ENCODE peak calls at places on chromosomes 6 and 20, in nine cellular contexts. J, W, E, L, H, A, F, P and C are unnamed samples. For H3K9me3, the result is how much of the 10 kb centered on the place peaks cover.

GRCh38 chr20:43736588-43737091 is 9.8 kb upstream of the GTSF1L start:
- DNase-seq in J (no peak), W (no peak), E (no peak), L (peak), H (no peak), A (no peak), F (no peak), P (no peak), C (peak)

GRCh38 chr6:43916091-43916923 is 146.3 kb downstream of the VEGFA start:
- DNase-seq in J (no peak), W (no peak), E (no peak), L (no peak), H (peak), A (no peak), F (no peak), P (no peak), C (no peak)

GRCh38 chr6:168791916-168792315 is 350.9 kb downstream of the SMOC2 start:
- DNase-seq in J (no peak), W (no peak), E (no peak), L (no peak), H (no peak), A (no peak), F (no peak), P (no peak), C (no peak)

GRCh38 chr6:131281471-131282270 is 146.4 kb downstream of the AKAP7 start:
- DNase-seq in J (peak), W (no peak), E (no peak), L (no peak), H (peak), A (no peak), F (peak), P (no peak), C (no peak)

GRCh38 chr6:69311888-69312287 is 484.9 kb downstream of the LMBRD1 start:
- DNase-seq in J (no peak), W (no peak), E (no peak), L (no peak), H (no peak), A (no peak), F (no peak), P (no peak), C (no peak)

GRCh38 chr6:37021356-37022129 is 16.1 kb downstream of the FGD2 start:
- DNase-seq in J (peak), W (peak), E (no peak), L (peak), H (peak), A (no peak), F (peak), P (no peak), C (peak)

GRCh38 chr6:46638650-46639049 is 14.0 kb downstream of the CYP39A1 start:
- DNase-seq in J (no peak), W (no peak), E (no peak), L (no peak), H (peak), A (no peak), F (no peak), P (no peak), C (no peak)

GRCh38 chr6:42790549-42791181 is 8.8 kb downstream of the BICRAL start:
- DNase-seq in J (no peak), W (no peak), E (no peak), L (no peak), H (no peak), A (no peak), F (no peak), P (no peak), C (no peak)

GRCh38 chr6:47363736-47364135 is 54.0 kb upstream of the TNFRSF21 start:
- DNase-seq in J (no peak), W (no peak), E (no peak), L (no peak), H (no peak), A (no peak), F (no peak), P (no peak), C (no peak)

GRCh38 chr20:4519530-4519929 is 202.2 kb upstream of the PRND start:
- DNase-seq in J (peak), W (no peak), E (no peak), L (no peak), H (peak), A (no peak), F (no peak), P (no peak), C (peak)

GRCh38 chr20:43911066-43911465 is 3.6 kb upstream of the TOX2 start:
- DNase-seq in J (peak), W (no peak), E (no peak), L (no peak), H (peak), A (no peak), F (no peak), P (no peak), C (no peak)

GRCh38 chr6:163489584-163489983 is 75.1 kb downstream of the QKI start:
- DNase-seq in J (no peak), W (no peak), E (no peak), L (no peak), H (peak), A (no peak), F (no peak), P (no peak), C (no peak)

GRCh38 chr6:81241717-81242116 is 510.8 kb downstream of the TENT5A start:
- DNase-seq in J (peak), W (peak), E (no peak), L (no peak), H (peak), A (peak), F (no peak), P (no peak), C (peak)

GRCh38 chr6:14468656-14469321 is 351.2 kb downstream of the CD83 start:
- DNase-seq in J (no peak), W (no peak), E (no peak), L (no peak), H (no peak), A (no peak), F (no peak), P (no peak), C (no peak)

GRCh38 chr6:14467591-14467990 is 350.0 kb downstream of the CD83 start:
- DNase-seq in J (no peak), W (no peak), E (no peak), L (no peak), H (peak), A (no peak), F (no peak), P (no peak), C (no peak)

GRCh38 chr6:14472964-14473363 is 355.4 kb downstream of the CD83 start:
- DNase-seq in J (no peak), W (no peak), E (no peak), L (no peak), H (peak), A (no peak), F (no peak), P (no peak), C (no peak)

GRCh38 chr6:14474816-14475215 is 357.2 kb downstream of the CD83 start:
- DNase-seq in J (no peak), W (no peak), E (no peak), L (no peak), H (no peak), A (no peak), F (no peak), P (no peak), C (no peak)

GRCh38 chr6:14470697-14471096 is 353.1 kb downstream of the CD83 start:
- DNase-seq in J (no peak), W (no peak), E (no peak), L (no peak), H (no peak), A (no peak), F (no peak), P (no peak), C (no peak)
- H3K9me3 ChIP-seq in J (under half), W (under half), E (under half), L (under half), H (under half), A (under half), F (under half), P (under half), C (under half)

GRCh38 chr6:62645274-62645673 is 359.2 kb upstream of the KHDRBS2 start:
- DNase-seq in J (no peak), W (no peak), E (no peak), L (no peak), H (no peak), A (no peak), F (no peak), P (no peak), C (no peak)
- H3K9me3 ChIP-seq in J (under half), W (under half), E (under half), L (under half), H (under half), A (under half), F (under half), P (under half), C (under half)

GRCh38 chr20:59623133-59623532 is 18.8 kb downstream of the PHACTR3 start:
- DNase-seq in J (no peak), W (no peak), E (no peak), L (peak), H (no peak), A (no peak), F (no peak), P (no peak), C (no peak)
- H3K9me3 ChIP-seq in J (under half), W (under half), E (under half), L (under half), H (under half), A (under half), F (under half), P (under half), C (under half)

GRCh38 chr6:99608886-99609482 is 2.4 kb downstream of the PRDM13 start:
- DNase-seq in J (no peak), W (no peak), E (no peak), L (no peak), H (no peak), A (no peak), F (no peak), P (no peak), C (no peak)
- H3K9me3 ChIP-seq in J (under half), W (under half), E (under half), L (under half), H (under half), A (under half), F (under half), P (under half), C (under half)

GRCh38 chr20:60632420-60633262 is 619.4 kb upstream of the CDH4 start:
- DNase-seq in J (no peak), W (no peak), E (no peak), L (no peak), H (peak), A (no peak), F (no peak), P (no peak), C (no peak)
- H3K9me3 ChIP-seq in J (under half), W (under half), E (under half), L (under half), H (under half), A (under half), F (under half), P (under half), C (under half)

DNA sequence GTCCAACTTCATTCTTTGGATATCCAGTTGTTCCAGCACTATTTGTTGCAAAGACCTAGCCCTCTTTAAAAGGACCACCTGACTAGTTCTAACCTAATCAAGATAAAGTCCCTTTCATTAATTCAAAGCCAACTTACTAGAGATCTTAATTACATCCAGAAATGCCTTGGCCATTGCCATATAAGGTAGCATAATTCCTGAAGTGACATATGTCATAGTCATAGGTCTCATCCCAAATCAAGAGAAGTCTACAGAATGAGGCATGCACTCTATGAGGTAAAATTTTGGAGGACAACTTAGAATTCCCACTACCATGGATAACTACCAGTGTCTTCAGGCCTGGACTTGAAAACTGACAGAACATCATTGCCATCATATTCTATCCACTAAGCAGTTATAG is 420.4 kb upstream of the ID4 start:
- DNase-seq in J (no peak), W (no peak), E (no peak), L (no peak), H (no peak), A (no peak), F (no peak), P (no peak), C (no peak)
- H3K9me3 ChIP-seq in J (under half), W (under half), E (under half), L (under half), H (under half), A (under half), F (under half), P (under half), C (under half)

GRCh38 chr20:22672191-22672590 is 87.8 kb upstream of the FOXA2 start:
- DNase-seq in J (no peak), W (no peak), E (no peak), L (no peak), H (no peak), A (no peak), F (no peak), P (no peak), C (no peak)
- H3K9me3 ChIP-seq in J (under half), W (under half), E (under half), L (under half), H (under half), A (under half), F (under half), P (under half), C (under half)

GRCh38 chr20:49282584-49283171 is 4.8 kb upstream of the ZNFX1 start:
- DNase-seq in J (no peak), W (no peak), E (no peak), L (no peak), H (peak), A (no peak), F (no peak), P (no peak), C (no peak)
- H3K9me3 ChIP-seq in J (under half), W (under half), E (half or more), L (under half), H (under half), A (under half), F (under half), P (under half), C (under half)

GRCh38 chr6:112606726-112607125 is 259.6 kb downstream of the RFPL4B start:
- DNase-seq in J (no peak), W (no peak), E (no peak), L (no peak), H (no peak), A (no peak), F (no peak), P (no peak), C (no peak)
- H3K9me3 ChIP-seq in J (under half), W (under half), E (under half), L (under half), H (under half), A (under half), F (under half), P (under half), C (under half)